ENCODE peak calls at places on chromosome 10, in five cellular contexts. O is psoas muscle, F is GM23248, G is PC-3, J is ovary. E is an unnamed sample.

GRCh38 chr10:50846753-50847152 is 38.7 kb downstream of the A1CF start:
- DNase-seq in O (no peak), J (no peak), G (peak; percentile 54), F (peak; percentile 34), E (no peak)

GRCh38 chr10:71848325-71849277 is 2.5 kb downstream of the PSAP start:
- DNase-seq in J (no peak), O (no peak), F (peak; percentile 27), G (peak; percentile 49), E (no peak)

GRCh38 chr10:12483996-12484944 is 134.9 kb downstream of the CAMK1D start:
- DNase-seq in O (no peak), F (peak; percentile 16), G (no peak), J (no peak), E (peak; percentile 22)

GRCh38 chr10:16673443-16673842 is 143.8 kb downstream of the RSU1 start:
- DNase-seq in G (no peak), O (no peak), J (no peak), F (no peak), E (no peak)

GRCh38 chr10:10007972-10008371 is 1009.7 kb upstream of the CELF2 start:
- DNase-seq in J (no peak), F (no peak), G (no peak), O (no peak), E (no peak)

GRCh38 chr10:14366760-14367159 is 36.0 kb upstream of the FRMD4A start:
- DNase-seq in F (no peak), J (no peak), O (no peak), G (no peak), E (no peak)

GRCh38 chr10:86440874-86441838 is 74.6 kb upstream of the GRID1 start:
- DNase-seq in F (peak; percentile 92), J (no peak), O (no peak), G (peak; percentile 28), E (peak; percentile 65)

GRCh38 chr10:124678566-124679240 is 65.5 kb downstream of the FAM53B start:
- DNase-seq in F (no peak), J (no peak), G (no peak), O (peak; percentile 39), E (no peak)

GRCh38 chr10:62747195-62747594 is 57.3 kb upstream of the ADO start:
- DNase-seq in G (no peak), O (no peak), F (no peak), J (no peak), E (no peak)

GRCh38 chr10:130567436-130567835 is 431.2 kb downstream of the GLRX3 start:
- DNase-seq in J (no peak), F (no peak), O (no peak), G (no peak), E (no peak)

GRCh38 chr10:12724782-12725579 is 276.5 kb downstream of the CCDC3 start:
- DNase-seq in J (no peak), G (no peak), O (no peak), F (no peak), E (no peak)

GRCh38 chr10:32318476-32318896 is 28.5 kb downstream of the EPC1 start:
- DNase-seq in J (no peak), F (peak; percentile 76), O (no peak), G (no peak), E (no peak)

GRCh38 chr10:59905735-59906416 is 480 bp downstream of the CCDC6 start:
- DNase-seq in F (no peak), G (no peak), J (peak; percentile 50), O (peak; percentile 53), E (no peak)

GRCh38 chr10:8061274-8062211 is 7.1 kb downstream of the GATA3 start:
- DNase-seq in F (no peak), O (no peak), J (no peak), G (no peak), E (peak; percentile 27)
- H3K27me3 ChIP-seq in F (peaks cover 79% of the 10 kb centered on the region), O (peaks cover 26% of the 10 kb centered on the region), J (no peaks in the 10 kb centered on the region), G (no peaks in the 10 kb centered on the region), E (no peaks in the 10 kb centered on the region)

DNA sequence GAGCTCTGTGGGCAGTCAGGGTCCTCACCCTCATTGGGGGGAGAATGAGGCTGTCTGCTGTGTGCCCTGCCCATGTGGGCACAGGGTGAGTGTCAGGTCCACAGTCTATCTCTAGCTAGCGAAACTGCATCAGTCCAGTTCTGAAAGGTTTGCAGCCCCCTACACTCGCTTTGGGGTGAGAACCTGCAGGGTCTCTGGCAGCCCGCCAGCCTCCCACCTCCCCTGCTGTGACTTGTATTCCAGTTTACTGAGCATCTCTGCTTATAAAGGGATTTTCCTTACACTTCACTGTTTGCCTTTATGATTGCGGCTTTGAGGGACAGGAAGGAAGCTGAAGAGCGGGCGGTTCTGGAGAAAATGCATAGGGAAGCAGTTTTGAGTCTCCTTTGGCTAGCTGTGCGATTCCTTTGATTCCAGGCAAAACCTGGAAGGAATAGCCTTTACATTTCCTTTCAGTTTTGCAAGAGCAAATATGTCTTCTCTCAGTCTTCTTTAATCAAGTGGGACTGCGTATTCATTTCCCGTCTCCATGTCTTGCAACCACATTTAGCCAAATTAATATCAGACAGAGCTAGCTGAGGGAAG is 65.0 kb upstream of the TRIM8 start:
- DNase-seq in O (no peak), F (no peak), J (peak; percentile 42), G (no peak), E (no peak)
- H3K4me3 ChIP-seq in O (no peak overlapping the region), F (peak overlapping the region; percentile 9), J (no peak overlapping the region), G (no peak overlapping the region), E (no peak overlapping the region)

DNA sequence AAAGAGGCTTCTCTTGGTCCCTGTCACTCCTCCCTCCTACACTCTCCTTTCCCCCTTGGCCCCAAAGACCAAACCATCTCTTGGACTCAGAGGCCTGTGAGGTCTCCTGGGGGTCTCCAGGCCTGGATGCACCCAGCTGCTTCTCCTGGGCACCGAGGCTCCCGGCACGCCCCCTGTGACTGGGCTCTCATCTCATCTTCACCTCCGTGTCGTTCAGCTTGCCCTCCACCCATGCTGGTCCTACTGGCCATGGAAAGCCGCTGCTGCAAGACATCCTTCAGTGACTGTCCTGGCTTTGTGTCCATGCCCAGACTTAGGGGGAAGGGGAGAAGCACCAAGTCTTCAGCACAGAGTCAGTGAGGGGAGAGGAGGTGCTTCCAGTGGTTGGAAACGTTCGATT is 141.4 kb upstream of the RET start:
- DNase-seq in O (no peak), J (no peak), G (no peak), F (no peak), E (no peak)
- H3K27me3 ChIP-seq in O (peaks cover 10% of the 10 kb centered on the region), J (no peaks in the 10 kb centered on the region), G (peaks cover 35% of the 10 kb centered on the region), F (peaks cover 18% of the 10 kb centered on the region), E (peaks cover 6% of the 10 kb centered on the region)

GRCh38 chr10:65571011-65571570 is 1354.7 kb upstream of the LRRTM3 start:
- DNase-seq in F (no peak), G (peak; percentile 76), J (no peak), O (no peak), E (peak; percentile 43)

GRCh38 chr10:65565246-65565645 is 1360.6 kb upstream of the LRRTM3 start:
- DNase-seq in G (no peak), J (no peak), F (no peak), O (no peak), E (no peak)

GRCh38 chr10:65566906-65567305 is 1358.9 kb upstream of the LRRTM3 start:
- DNase-seq in G (no peak), O (no peak), F (no peak), J (no peak), E (no peak)

DNA sequence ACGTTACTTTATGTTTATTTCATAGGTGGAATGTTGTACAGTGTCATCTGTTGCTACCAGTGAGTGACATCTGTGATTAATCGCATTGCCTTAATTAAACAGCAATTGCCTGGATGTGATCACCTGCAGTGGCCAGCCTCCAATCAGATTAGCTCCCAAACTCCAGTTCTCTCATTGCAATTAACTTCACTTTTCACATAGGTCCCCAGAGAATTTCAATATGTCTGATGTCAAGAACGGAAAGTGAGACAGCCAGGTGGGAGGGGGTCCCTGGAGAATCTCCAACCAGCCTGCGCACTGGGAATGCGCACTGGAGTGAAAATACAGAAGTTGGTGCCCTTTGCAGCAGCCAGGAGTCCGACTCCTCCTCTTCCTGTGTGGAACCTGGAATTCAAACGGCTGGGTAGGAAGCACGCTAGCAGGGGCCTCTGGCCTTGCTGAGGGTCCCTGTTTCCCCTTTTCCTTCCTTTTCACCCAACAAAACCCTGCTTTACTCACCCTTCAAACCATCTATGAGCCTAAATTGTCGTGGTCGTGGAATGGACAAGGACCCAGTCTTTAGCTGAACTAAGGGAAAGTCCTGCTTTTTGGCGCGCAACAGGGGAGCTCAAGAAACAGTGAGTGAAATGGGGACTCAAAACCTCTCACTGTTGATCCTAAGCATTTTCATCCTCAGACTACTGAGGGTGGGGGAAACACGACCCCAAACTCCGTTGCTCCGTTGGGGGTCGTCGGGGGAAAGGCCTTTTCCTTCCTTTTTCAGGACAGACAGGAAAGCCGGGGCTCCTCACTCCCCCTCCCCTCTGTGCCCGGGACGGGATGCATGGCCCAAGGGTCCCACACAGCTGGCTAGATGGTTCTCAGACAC is 1355.5 kb upstream of the LRRTM3 start:
- DNase-seq in F (no peak), G (peak; percentile 89), J (peak; percentile 68), O (peak; percentile 48), E (peak; percentile 74)
- H3K4me3 ChIP-seq in F (no peak overlapping the region), G (peak overlapping the region; percentile 78), J (peak overlapping the region; percentile 35), O (peak overlapping the region; percentile 54), E (no peak overlapping the region)

DNA sequence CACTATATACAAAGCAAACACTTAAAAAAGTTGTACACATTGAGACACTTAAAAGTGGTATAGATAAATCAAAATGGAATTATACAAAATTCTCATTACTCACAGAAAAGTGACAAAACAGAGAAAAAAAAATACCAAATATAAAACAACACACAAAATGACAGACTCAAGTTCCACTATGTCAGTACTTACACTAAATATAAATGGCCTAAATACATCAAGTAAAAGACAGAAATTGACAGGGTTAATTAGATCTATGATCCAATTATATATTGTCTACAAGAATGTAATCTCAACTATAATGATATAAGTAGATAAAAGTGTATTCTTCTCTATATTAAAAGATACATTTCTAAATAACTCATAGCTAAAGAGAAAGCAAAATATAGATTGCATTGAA is 401.6 kb upstream of the PFKP start:
- DNase-seq in F (no peak), O (no peak), G (no peak), J (no peak), E (no peak)
- H3K27me3 ChIP-seq in F (no peaks in the 10 kb centered on the region), O (no peaks in the 10 kb centered on the region), G (no peaks in the 10 kb centered on the region), J (no peaks in the 10 kb centered on the region), E (no peaks in the 10 kb centered on the region)

GRCh38 chr10:113538131-113538530 is 14.7 kb upstream of the HABP2 start:
- DNase-seq in G (no peak), J (no peak), O (no peak), F (no peak), E (no peak)
- H3K4me3 ChIP-seq in G (no peak overlapping the region), J (no peak overlapping the region), O (no peak overlapping the region), F (no peak overlapping the region), E (no peak overlapping the region)

E was measured in small intestine.